ENCODE peak calls at places on chromosomes 7 and 10, in nine cellular contexts. S is sigmoid colon, O is uterus, E is ovary, N is suprapubic skin, G is transverse colon, J is stomach, A is adrenal gland, P is breast epithelium. W is an unnamed sample.

GRCh38 chr10:100519321-100520051 is at the start of gene SEC31B:
- DNase-seq in S (no peak), O (no peak), E (peak; percentile 29), N (no peak), G (peak; percentile 17), J (peak; percentile 46), A (peak; percentile 66), P (no peak), W (peak; percentile 64)

GRCh38 chr7:69439040-69439439 is 159.2 kb upstream of the AUTS2 start:
- DNase-seq in S (no peak), O (peak; percentile 23), E (no peak), N (no peak), G (no peak), J (no peak), A (no peak), P (no peak), W (no peak)

GRCh38 chr7:36286241-36286640 is 103.4 kb upstream of the ANLN start:
- DNase-seq in S (no peak), O (no peak), E (no peak), N (no peak), G (no peak), J (no peak), A (no peak), P (no peak), W (no peak)

GRCh38 chr10:104297697-104298660 is 29.0 kb downstream of the GSTO2 start:
- DNase-seq in S (no peak), O (no peak), E (peak; percentile 53), N (no peak), G (no peak), J (no peak), A (no peak), P (no peak), W (no peak)

GRCh38 chr10:88913803-88914202 is 33.8 kb downstream of the STAMBPL1 start:
- DNase-seq in S (no peak), O (no peak), E (no peak), N (no peak), G (no peak), J (no peak), A (no peak), P (no peak), W (no peak)

GRCh38 chr10:4775808-4776207 is 50.2 kb upstream of the AKR1E2 start:
- DNase-seq in S (no peak), O (no peak), E (no peak), N (no peak), G (no peak), J (no peak), A (no peak), P (no peak), W (no peak)

GRCh38 chr7:101874028-101874427 is 56.6 kb downstream of the CUX1 start:
- DNase-seq in S (no peak), O (no peak), E (no peak), N (no peak), G (no peak), J (no peak), A (no peak), P (no peak), W (no peak)

GRCh38 chr10:83283151-83283550 is 856.2 kb upstream of the GHITM start:
- DNase-seq in S (no peak), O (no peak), E (no peak), N (no peak), G (no peak), J (no peak), A (no peak), P (no peak), W (no peak)

DNA sequence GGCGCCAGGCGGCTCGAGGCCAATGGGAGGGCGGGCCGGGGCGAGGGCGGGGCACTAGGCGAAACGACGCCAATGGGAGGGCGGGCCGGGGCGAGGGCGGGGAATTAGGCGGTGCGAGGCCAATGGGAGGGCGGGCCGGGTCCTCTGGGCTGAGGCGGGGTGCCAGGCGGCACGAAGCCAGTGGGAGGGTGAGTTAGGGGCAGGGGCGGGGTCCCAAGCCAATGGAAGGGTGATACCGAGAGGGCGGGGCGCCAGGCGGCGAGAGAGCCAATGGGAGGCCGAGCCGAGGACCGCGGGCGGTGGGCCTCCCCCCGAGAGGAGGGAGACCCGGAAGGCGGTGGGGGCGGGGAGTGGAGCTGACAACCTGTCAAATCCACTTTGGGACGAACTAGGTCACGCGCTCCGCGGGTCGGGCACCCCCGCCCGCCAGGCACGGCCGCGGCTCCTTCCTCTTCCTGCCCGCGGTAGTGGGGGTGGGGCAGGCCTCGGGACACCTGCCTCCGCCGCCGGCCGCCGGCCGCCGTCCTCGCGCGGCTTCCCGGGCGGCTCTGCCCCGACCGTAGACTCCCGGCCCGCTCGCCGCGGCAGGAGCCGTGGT is 28.0 kb upstream of the KMT2C start:
- DNase-seq in S (peak; percentile 100), O (peak; percentile 100), E (peak; percentile 100), N (peak; percentile 100), G (peak; percentile 100), J (peak; percentile 100), A (peak; percentile 100), P (peak; percentile 100), W (peak; percentile 100)
- TF ChIP-seq POLR2A in S (no peak), O (peak; percentile 74), E (peak; percentile 91), N (peak; percentile 95), G (no peak), J (no peak), A (peak; percentile 92), P (no peak), W (no peak)

GRCh38 chr7:121331048-121331447 is 2.2 kb downstream of the WNT16 start:
- DNase-seq in S (no peak), O (no peak), E (no peak), N (no peak), G (no peak), J (no peak), A (no peak), P (no peak), W (no peak)
- H3K27me3 ChIP-seq in S (peaks cover 78% of the 10 kb centered on the region), O (peaks cover 61% of the 10 kb centered on the region), E (no peaks in the 10 kb centered on the region), N (peaks cover 82% of the 10 kb centered on the region), G (peaks cover 78% of the 10 kb centered on the region), J (peaks cover 4% of the 10 kb centered on the region), A (peaks cover 74% of the 10 kb centered on the region), P (peaks cover 3% of the 10 kb centered on the region), W (peaks cover 76% of the 10 kb centered on the region)

GRCh38 chr7:38217672-38218071 is 39.6 kb downstream of the STARD3NL start:
- DNase-seq in S (no peak), O (no peak), E (no peak), N (no peak), G (no peak), J (no peak), A (no peak), P (no peak), W (no peak)

GRCh38 chr7:38220452-38220851 is 42.4 kb downstream of the STARD3NL start:
- DNase-seq in S (no peak), O (no peak), E (no peak), N (no peak), G (no peak), J (no peak), A (no peak), P (no peak), W (no peak)

GRCh38 chr7:38224392-38224791 is 46.3 kb downstream of the STARD3NL start:
- DNase-seq in S (no peak), O (no peak), E (no peak), N (no peak), G (no peak), J (no peak), A (no peak), P (no peak), W (no peak)

GRCh38 chr7:38223311-38223710 is 45.3 kb downstream of the STARD3NL start:
- DNase-seq in S (no peak), O (no peak), E (no peak), N (no peak), G (no peak), J (no peak), A (no peak), P (no peak), W (no peak)

DNA sequence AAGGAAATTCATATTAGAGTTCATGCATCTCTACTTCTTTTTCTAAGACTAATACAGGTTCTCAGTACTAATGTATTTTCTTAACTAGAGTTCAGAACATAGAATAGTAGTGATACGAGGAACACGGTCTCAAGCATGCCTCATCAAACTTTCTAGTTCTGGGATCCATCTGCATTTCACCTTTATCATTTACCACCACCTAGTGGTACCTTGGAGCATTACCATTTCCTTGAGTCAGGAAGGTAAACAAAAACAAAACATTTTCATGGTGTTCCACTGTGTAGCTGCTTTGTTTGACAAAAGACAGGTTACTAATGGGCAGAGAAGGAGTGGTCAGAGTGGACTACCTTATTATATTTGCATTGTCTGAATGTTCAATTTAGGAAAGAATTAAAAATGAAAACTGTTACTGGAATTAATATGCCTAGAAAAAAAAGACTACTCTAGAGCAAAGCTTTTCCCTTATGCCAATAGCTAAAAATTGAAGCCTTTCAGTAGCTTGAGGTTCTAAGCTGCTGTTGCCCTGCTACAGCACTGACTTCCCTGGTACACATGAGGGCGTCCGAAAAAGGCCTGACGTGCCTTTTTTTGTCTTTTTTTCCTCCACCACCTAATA is 44.5 kb downstream of the STARD3NL start:
- DNase-seq in S (no peak), O (peak; percentile 40), E (no peak), N (no peak), G (no peak), J (no peak), A (peak; percentile 27), P (no peak), W (no peak)
- H3K27ac ChIP-seq in S (peak overlapping the region; percentile 10), O (peak overlapping the region; percentile 63), E (no peak overlapping the region), N (no peak overlapping the region), G (no peak overlapping the region), J (no peak overlapping the region), A (no peak overlapping the region), P (no peak overlapping the region), W (peak overlapping the region; percentile 11)

GRCh38 chr7:66415659-66416265 is 210.6 kb downstream of the TPST1 start:
- DNase-seq in S (no peak), O (no peak), E (no peak), N (no peak), G (no peak), J (no peak), A (no peak), P (no peak), W (no peak)

GRCh38 chr7:66418537-66418936 is 210.1 kb upstream of the KCTD7 start:
- DNase-seq in S (no peak), O (no peak), E (no peak), N (no peak), G (no peak), J (no peak), A (no peak), P (no peak), W (no peak)

GRCh38 chr7:66409493-66409892 is 204.4 kb downstream of the TPST1 start:
- DNase-seq in S (no peak), O (no peak), E (no peak), N (no peak), G (no peak), J (no peak), A (no peak), P (no peak), W (no peak)

GRCh38 chr7:66419210-66419609 is 209.5 kb upstream of the KCTD7 start:
- DNase-seq in S (no peak), O (no peak), E (no peak), N (no peak), G (no peak), J (no peak), A (peak; percentile 76), P (no peak), W (no peak)

DNA sequence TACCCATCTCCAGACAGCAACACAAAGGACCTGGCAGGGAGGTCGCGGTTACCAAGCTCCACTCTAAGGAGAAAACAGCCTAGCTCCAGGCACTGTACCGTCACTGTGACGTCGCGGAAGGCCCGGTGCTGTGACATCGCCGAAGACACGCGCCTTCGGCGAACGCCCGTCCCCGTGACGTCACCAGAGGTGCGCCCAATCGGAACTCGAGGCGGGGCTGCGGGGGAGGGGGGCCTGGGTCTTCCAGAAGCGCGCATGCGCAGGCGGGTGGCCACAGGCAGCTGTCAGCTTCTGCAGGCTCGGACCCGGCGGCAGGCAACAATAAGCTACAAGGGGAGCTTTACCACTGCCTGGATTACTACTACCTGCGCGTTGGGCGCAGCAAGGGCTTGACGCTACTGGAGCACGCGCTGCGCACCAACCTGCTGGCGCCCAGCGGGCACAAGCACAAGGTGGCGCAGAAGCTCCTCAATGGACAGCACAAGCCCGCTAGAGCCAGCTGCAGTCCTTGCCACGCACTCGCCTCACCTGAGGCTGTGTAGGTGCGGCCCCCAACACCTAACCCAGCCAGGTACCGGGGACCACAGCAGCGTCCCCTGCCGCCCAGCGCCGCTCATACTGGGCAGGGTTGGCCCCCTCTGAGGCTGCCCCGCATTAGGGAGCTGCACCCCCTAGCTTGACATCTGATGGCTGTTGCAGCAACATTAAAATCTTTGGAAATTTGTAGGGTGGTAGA is 208.4 kb downstream of the TPST1 start:
- DNase-seq in S (peak; percentile 90), O (peak; percentile 70), E (peak; percentile 95), N (peak; percentile 85), G (peak; percentile 82), J (peak; percentile 86), A (peak; percentile 94), P (peak; percentile 69), W (peak; percentile 80)
- TF ChIP-seq POLR2A in S (no peak), O (no peak), E (peak; percentile 42), N (no peak), G (no peak), J (no peak), A (peak; percentile 55), P (no peak), W (no peak)